ENCODE peak calls at places on chromosomes 12 and 14, in four cellular contexts. A is skeletal muscle cell, W is HEK293T, Z is NCI-H1417 treated with DMSO at 0.1 percent for 48 hours. F is an unnamed sample.

GRCh38 chr14:69948311-69948710 is 69.1 kb downstream of the SMOC1 start:
- DNase-seq in A (no peak), W (no peak), Z (no peak), F (no peak)

GRCh38 chr12:124098887-124099286 is 125.9 kb downstream of the ZNF664 start:
- DNase-seq in A (no peak), W (no peak), Z (no peak), F (no peak)

GRCh38 chr14:75928587-75929230 is 53.1 kb downstream of the TGFB3 start:
- DNase-seq in A (no peak), W (no peak), Z (no peak), F (no peak)

GRCh38 chr12:92192361-92192760 is 46.7 kb upstream of the BTG1 start:
- DNase-seq in A (no peak), W (no peak), Z (no peak), F (no peak)

GRCh38 chr12:108696111-108696995 is 35.0 kb downstream of the CORO1C start:
- DNase-seq in A (peak; percentile 98), W (no peak), Z (no peak), F (peak; percentile 92)

GRCh38 chr14:102591372-102591943 is 991 bp upstream of the RCOR1 start:
- DNase-seq in A (no peak), W (no peak), Z (no peak), F (no peak)

GRCh38 chr12:112996501-112996900 is 18.2 kb downstream of the OAS2 start:
- DNase-seq in A (no peak), W (no peak), Z (no peak), F (no peak)

GRCh38 chr14:103854822-103855733 is 7.7 kb upstream of the PPP1R13B start:
- DNase-seq in A (no peak), W (no peak), Z (peak; percentile 57), F (peak; percentile 68)

GRCh38 chr12:55446334-55446733 is 2.5 kb downstream of the OR6C2 start:
- DNase-seq in A (no peak), W (no peak), Z (no peak), F (no peak)

GRCh38 chr14:76862546-76863282 is 36.5 kb downstream of the LRRC74A start:
- DNase-seq in A (no peak), W (no peak), Z (no peak), F (no peak)

GRCh38 chr14:72443991-72444431 is 449.9 kb downstream of the DPF3 start:
- DNase-seq in A (no peak), W (no peak), Z (no peak), F (no peak)

GRCh38 chr12:54622463-54623183 is 12.1 kb downstream of the LACRT start:
- DNase-seq in A (peak; percentile 3), W (no peak), Z (no peak), F (no peak)

GRCh38 chr12:46523863-46524770 is 151.5 kb upstream of the SLC38A2 start:
- DNase-seq in A (peak; percentile 85), W (no peak), Z (no peak), F (no peak)

GRCh38 chr12:42118136-42118879 is 26.4 kb downstream of the GXYLT1 start:
- DNase-seq in A (no peak), W (no peak), Z (no peak), F (no peak)

GRCh38 chr14:104118006-104118844 is 20.2 kb upstream of the KIF26A start:
- DNase-seq in A (no peak), W (no peak), Z (no peak), F (no peak)

GRCh38 chr12:82357845-82358199 is 365 bp downstream of the CCDC59 start:
- DNase-seq in A (no peak), W (no peak), Z (no peak), F (no peak)

GRCh38 chr12:94650143-94651056 is at the start of gene TMCC3:
- DNase-seq in A (no peak), W (peak; percentile 68), Z (no peak), F (no peak)

GRCh38 chr14:89493877-89494634 is 77.0 kb upstream of the FOXN3 start:
- DNase-seq in A (no peak), W (no peak), Z (no peak), F (no peak)

GRCh38 chr12:69679119-69679518 is 20.0 kb downstream of the BEST3 start:
- DNase-seq in A (no peak), W (no peak), Z (no peak), F (no peak)

GRCh38 chr14:100526057-100526456 is 61.2 kb downstream of the BEGAIN start:
- DNase-seq in A (no peak), W (no peak), Z (no peak), F (no peak)

GRCh38 chr12:50232771-50233209 is 50.5 kb downstream of the LIMA1 start:
- DNase-seq in A (no peak), W (no peak), Z (no peak), F (no peak)

GRCh38 chr14:102086346-102086971 is 385 bp downstream of the HSP90AA1 start:
- DNase-seq in A (no peak), W (peak; percentile 42), Z (no peak), F (no peak)

GRCh38 chr14:80946187-80946586 is 4.6 kb upstream of the CEP128 start:
- DNase-seq in A (no peak), W (no peak), Z (no peak), F (no peak)

GRCh38 chr12:3364226-3364625 is 126.8 kb upstream of the PRMT8 start:
- DNase-seq in A (no peak), W (no peak), Z (no peak), F (no peak)

GRCh38 chr14:105891221-105891602 is 364.8 kb downstream of the TMEM121 start:
- DNase-seq in A (no peak), W (no peak), Z (no peak), F (no peak)

GRCh38 chr12:54463034-54463433 is 10.4 kb downstream of the GTSF1 start:
- DNase-seq in A (peak; percentile 78), W (no peak), Z (no peak), F (no peak)

GRCh38 chr12:71755146-71755892 is 656 bp downstream of the RAB21 start:
- DNase-seq in A (peak; percentile 30), W (peak; percentile 30), Z (no peak), F (no peak)

GRCh38 chr12:64737539-64737938 is 21.7 kb downstream of the GNS start:
- DNase-seq in A (no peak), W (no peak), Z (no peak), F (no peak)

GRCh38 chr14:104141621-104142091 is 3.3 kb downstream of the KIF26A start:
- DNase-seq in A (no peak), W (no peak), Z (no peak), F (no peak)

GRCh38 chr12:69987453-69988102 is 162.6 kb downstream of the MYRFL start:
- DNase-seq in A (peak; percentile 92), W (no peak), Z (no peak), F (no peak)

GRCh38 chr14:70919774-70920173 is 12.5 kb downstream of the PCNX1 start:
- DNase-seq in A (no peak), W (no peak), Z (no peak), F (no peak)

GRCh38 chr12:71426648-71427047 is 12.9 kb upstream of the LGR5 start:
- DNase-seq in A (no peak), W (no peak), Z (no peak), F (no peak)

GRCh38 chr12:75944097-75944904 is 87.3 kb downstream of the PHLDA1 start:
- DNase-seq in A (peak; percentile 60), W (no peak), Z (no peak), F (no peak)

GRCh38 chr14:39219075-39219499 is 14.6 kb upstream of the MIA2 start:
- DNase-seq in A (no peak), W (no peak), Z (no peak), F (no peak)

GRCh38 chr12:116244001-116244400 is 33.5 kb downstream of the MED13L start:
- DNase-seq in A (no peak), W (no peak), Z (no peak), F (no peak)

GRCh38 chr12:65695077-65695865 is 129.0 kb upstream of the HMGA2 start:
- DNase-seq in A (peak; percentile 98), W (no peak), Z (no peak), F (no peak)

GRCh38 chr12:2264622-2265306 is 212.0 kb downstream of the CACNA1C start:
- DNase-seq in A (peak; percentile 93), W (no peak), Z (no peak), F (no peak)

GRCh38 chr12:67318786-67319185 is 49.6 kb downstream of the CAND1 start:
- DNase-seq in A (no peak), W (no peak), Z (no peak), F (no peak)

GRCh38 chr14:99173086-99173485 is 98.9 kb downstream of the BCL11B start:
- DNase-seq in A (no peak), W (no peak), Z (no peak), F (no peak)